ENCODE peak calls at places on chromosomes 16 and 17, in six cellular contexts. W is AG10803, H is astrocyte of the spinal cord, B is Peyer's patch, U is sigmoid colon, J is NB4. X is an unnamed sample.

GRCh38 chr16:53732296-53732929 is 28.5 kb downstream of the FTO start:
- DNase-seq in W (peak; percentile 31), H (no peak), B (no peak), U (no peak), J (no peak), X (no peak)

GRCh38 chr16:22789281-22789945 is 24.5 kb upstream of the HS3ST2 start:
- DNase-seq in W (no peak), H (no peak), B (no peak), U (no peak), J (no peak), X (no peak)

GRCh38 chr17:65027305-65027704 is 29.2 kb downstream of the GNA13 start:
- DNase-seq in W (peak; percentile 48), H (peak; percentile 75), B (no peak), U (no peak), J (peak; percentile 70), X (peak; percentile 81)

GRCh38 chr17:29807520-29808361 is 122.3 kb downstream of the SSH2 start:
- DNase-seq in W (peak; percentile 68), H (peak; percentile 71), B (peak; percentile 71), U (no peak), J (peak; percentile 81), X (peak; percentile 76)

GRCh38 chr16:180921-181667 is 835 bp downstream of the HBQ1 start:
- DNase-seq in W (peak; percentile 42), H (peak; percentile 65), B (peak; percentile 70), U (peak; percentile 81), J (peak; percentile 74), X (peak; percentile 83)

GRCh38 chr17:76078859-76079576 is at the start of gene ZACN:
- DNase-seq in W (no peak), H (no peak), B (no peak), U (no peak), J (no peak), X (no peak)

GRCh38 chr17:17690156-17690737 is 9.0 kb downstream of the RAI1 start:
- DNase-seq in W (no peak), H (no peak), B (no peak), U (no peak), J (no peak), X (peak; percentile 67)

GRCh38 chr17:55271223-55271571 is 6.4 kb downstream of the HLF start:
- DNase-seq in W (no peak), H (no peak), B (no peak), U (no peak), J (no peak), X (no peak)

GRCh38 chr16:4660454-4661007 is 32.8 kb upstream of the NUDT16L1 start:
- DNase-seq in W (peak; percentile 31), H (peak; percentile 68), B (peak; percentile 39), U (no peak), J (no peak), X (no peak)

GRCh38 chr16:7515543-7515942 is 182.9 kb downstream of the RBFOX1 start:
- DNase-seq in W (no peak), H (no peak), B (no peak), U (no peak), J (no peak), X (no peak)

GRCh38 chr16:27270389-27270788 is 1.8 kb upstream of the NSMCE1 start:
- DNase-seq in W (no peak), H (no peak), B (no peak), U (no peak), J (no peak), X (no peak)

GRCh38 chr16:27265982-27266381 is 2.6 kb downstream of the NSMCE1 start:
- DNase-seq in W (no peak), H (no peak), B (no peak), U (no peak), J (no peak), X (no peak)

GRCh38 chr16:27269300-27270150 is 953 bp upstream of the NSMCE1 start:
- DNase-seq in W (no peak), H (no peak), B (no peak), U (no peak), J (no peak), X (no peak)

GRCh38 chr16:27267037-27267677 is 1.4 kb downstream of the NSMCE1 start:
- DNase-seq in W (no peak), H (no peak), B (no peak), U (no peak), J (peak; percentile 42), X (peak; percentile 56)

DNA sequence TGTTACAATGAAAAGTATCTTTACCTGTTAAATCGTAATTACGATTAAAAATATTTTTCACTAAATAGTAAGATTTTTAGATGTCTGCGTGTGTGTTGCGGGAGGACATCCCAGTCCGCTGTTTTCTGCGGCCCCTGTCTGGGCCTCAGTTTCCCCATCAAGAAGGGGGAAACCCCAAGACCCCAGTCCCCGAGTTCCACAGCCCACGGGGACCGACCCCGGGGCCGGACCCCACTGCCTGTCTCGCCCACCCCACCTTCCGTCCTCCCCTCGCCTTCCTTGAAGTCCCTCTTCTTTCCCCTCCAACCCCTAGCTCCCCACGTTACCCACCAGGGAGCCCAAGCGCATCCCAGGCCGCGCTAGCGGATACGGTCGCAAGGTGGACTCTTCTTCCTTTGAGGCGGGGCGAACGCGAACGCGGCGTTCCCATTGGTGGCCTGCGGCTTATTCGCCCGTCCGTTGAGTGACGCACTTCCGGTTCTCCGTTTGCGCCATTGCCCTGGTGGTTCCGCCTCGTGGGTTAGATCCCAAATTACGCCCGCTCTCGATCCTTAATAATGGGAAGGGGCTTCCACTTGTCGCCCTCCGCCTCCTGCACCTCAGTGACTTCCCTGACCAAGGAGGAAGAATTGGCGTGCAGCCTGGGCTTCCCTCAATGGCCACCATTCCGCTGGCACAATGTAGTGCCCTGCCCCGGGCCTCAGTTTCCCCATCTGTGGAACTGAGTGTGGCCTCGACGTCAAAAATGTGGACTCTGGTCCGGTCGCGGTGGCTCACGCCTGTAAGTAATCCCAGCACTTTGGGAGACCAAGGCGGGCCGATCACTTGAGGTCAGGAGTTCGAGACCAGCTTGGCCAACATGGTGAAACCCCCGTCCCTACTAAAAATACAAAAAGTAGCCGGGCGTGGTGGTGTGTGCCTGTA is at the start of gene NSMCE1:
- DNase-seq in W (peak; percentile 95), H (peak; percentile 96), B (peak; percentile 99), U (peak; percentile 99), J (peak; percentile 96), X (peak; percentile 98)
- TF ChIP-seq CTCF in W (peak; percentile 26), H (peak; percentile 20), B (peak; percentile 12), U (peak; percentile 28), J (no peak), X (no peak)

GRCh38 chr16:58507195-58507962 is 7.4 kb downstream of the NDRG4 start:
- DNase-seq in W (no peak), H (no peak), B (no peak), U (peak; percentile 60), J (peak; percentile 65), X (no peak)
- H3K4me3 ChIP-seq in W (no peak overlapping the region), H (no peak overlapping the region), B (no peak overlapping the region), U (no peak overlapping the region), J (no peak overlapping the region), X (no peak overlapping the region)

DNA sequence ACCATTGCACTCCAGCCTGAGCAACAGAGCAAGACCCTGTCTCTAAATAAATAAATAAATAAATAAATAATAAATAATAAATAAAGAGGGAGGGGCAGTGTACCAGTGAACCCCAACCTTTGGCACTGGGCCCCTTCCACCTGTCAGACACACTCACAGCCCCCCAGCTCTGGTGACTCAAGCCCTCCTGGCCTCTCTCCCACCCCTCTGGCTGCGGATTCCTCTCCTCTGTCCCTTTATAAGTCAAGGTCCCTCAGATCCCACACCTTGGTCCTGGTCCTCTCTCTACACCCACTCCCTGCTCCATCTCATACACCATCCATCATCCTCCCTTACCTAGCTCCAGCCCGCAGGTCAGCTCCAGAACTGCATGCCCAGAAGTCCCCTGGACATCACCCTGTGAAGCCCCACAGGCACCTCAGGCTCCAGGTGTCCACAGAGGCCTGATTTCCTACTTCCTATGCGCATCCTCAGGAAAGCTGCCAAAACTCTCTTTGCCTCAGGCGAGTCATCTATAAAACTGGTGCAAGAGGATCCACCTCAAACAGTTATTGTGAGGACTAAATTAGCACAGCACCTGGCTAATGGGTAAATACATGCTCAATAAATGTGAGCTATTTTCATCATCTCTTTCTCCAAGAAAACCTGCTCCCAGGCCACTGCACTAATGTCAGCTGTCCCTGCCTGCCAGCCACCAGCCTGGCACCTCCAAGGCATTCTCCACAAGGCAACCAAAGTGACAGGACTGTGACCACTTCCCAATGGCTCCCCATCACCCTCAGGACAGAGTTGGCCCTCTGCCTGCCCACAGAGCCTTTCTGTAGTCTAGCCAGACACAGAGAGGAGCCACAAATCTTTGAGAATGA is 46.8 kb downstream of the BEAN1 start:
- DNase-seq in W (no peak), H (peak; percentile 5), B (peak; percentile 6), U (peak; percentile 57), J (no peak), X (no peak)
- TF ChIP-seq CTCF in W (no peak), H (no peak), B (no peak), U (no peak), J (no peak), X (no peak)

GRCh38 chr17:48001187-48001586 is 30.3 kb downstream of the CDK5RAP3 start:
- DNase-seq in W (peak; percentile 34), H (no peak), B (no peak), U (no peak), J (no peak), X (no peak)
- H3K4me3 ChIP-seq in W (no peak overlapping the region), H (no peak overlapping the region), B (no peak overlapping the region), U (no peak overlapping the region), J (no peak overlapping the region), X (no peak overlapping the region)

DNA sequence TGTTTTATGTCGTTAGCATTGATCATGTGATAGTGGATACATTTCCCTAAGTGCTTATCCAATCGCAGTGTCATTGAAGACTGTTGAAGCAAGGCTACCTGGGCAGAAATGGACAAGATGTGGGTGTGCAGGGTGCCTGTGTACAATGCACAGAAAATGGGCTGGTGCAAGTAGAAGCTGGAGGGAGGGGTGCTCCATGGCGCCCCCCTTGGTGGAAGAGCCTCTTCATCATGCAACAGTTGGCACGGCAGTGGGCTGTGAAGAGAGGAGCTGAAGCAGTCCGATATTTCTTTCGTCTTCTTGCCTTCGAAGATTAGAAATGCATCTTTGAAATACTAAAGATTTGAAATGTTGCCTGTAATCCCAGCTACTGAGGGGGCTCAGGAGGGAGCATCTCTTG is 100.5 kb downstream of the PLCG2 start:
- DNase-seq in W (no peak), H (no peak), B (no peak), U (no peak), J (peak; percentile 50), X (peak; percentile 25)
- TF ChIP-seq CTCF in W (no peak), H (peak; percentile 38), B (no peak), U (no peak), J (peak; percentile 64), X (peak; percentile 31)

GRCh38 chr17:14306602-14307001 is 5.7 kb downstream of the HS3ST3B1 start:
- DNase-seq in W (peak; percentile 58), H (peak; percentile 32), B (no peak), U (no peak), J (no peak), X (no peak)
- H3K4me3 ChIP-seq in W (peak overlapping the region; percentile 18), H (no peak overlapping the region), B (no peak overlapping the region), U (no peak overlapping the region), J (no peak overlapping the region), X (no peak overlapping the region)

GRCh38 chr16:5793556-5793955 is 696.0 kb upstream of the EEF2KMT start:
- DNase-seq in W (no peak), H (no peak), B (no peak), U (no peak), J (no peak), X (no peak)

GRCh38 chr16:5791011-5791410 is 693.4 kb upstream of the EEF2KMT start:
- DNase-seq in W (no peak), H (peak; percentile 40), B (no peak), U (no peak), J (no peak), X (no peak)

DNA sequence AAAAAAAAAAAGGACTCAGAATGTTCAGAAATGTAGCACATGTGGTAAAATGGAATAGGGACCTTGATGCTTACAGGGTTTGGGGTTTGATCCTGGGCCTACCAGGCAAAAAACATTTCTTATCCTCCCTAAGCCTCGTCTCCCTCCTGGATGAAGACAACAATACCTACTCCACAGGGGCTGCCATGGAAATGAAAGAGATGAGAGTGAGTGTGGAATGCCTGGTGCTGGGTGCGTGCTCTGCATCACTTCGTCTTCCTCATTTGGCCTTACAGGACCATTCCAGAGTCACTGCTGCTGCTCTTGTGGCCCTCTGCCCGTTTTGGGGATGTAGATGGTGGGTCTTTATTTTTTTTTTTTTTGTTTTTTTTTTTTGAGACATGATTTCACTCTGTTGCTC is 692.9 kb upstream of the EEF2KMT start:
- DNase-seq in W (no peak), H (no peak), B (no peak), U (no peak), J (no peak), X (no peak)
- TF ChIP-seq CTCF in W (no peak), H (no peak), B (no peak), U (no peak), J (no peak), X (no peak)

X was measured in GM12865.